ENCODE peak calls at places on chromosomes 11 and 22, in eight cellular contexts. R is ecto neural progenitor cell, D is RPMI7951, K is ACHN, U is ureter, F is HEK293T, Q is nephron progenitor cell, Y is HuH-7. W is an unnamed sample.

GRCh38 chr22:20390394-20390907 is 3.5 kb upstream of the ZNF74 start:
- DNase-seq in Y (no peak), R (no peak), Q (no peak), K (no peak), U (peak; percentile 37), F (no peak), D (no peak), W (no peak)

GRCh38 chr22:40418366-40419201 is 48.2 kb downstream of the SGSM3 start:
- DNase-seq in U (no peak), Y (no peak), F (no peak), Q (peak; percentile 32), K (no peak), D (no peak), R (no peak), W (no peak)

GRCh38 chr11:69962152-69962551 is 116.0 kb upstream of the ANO1 start:
- DNase-seq in U (no peak), Q (no peak), K (no peak), Y (no peak), R (no peak), D (peak; percentile 93), F (no peak), W (peak; percentile 57)

GRCh38 chr11:8809185-8809584 is 101.8 kb upstream of the AKIP1 start:
- DNase-seq in D (peak; percentile 62), R (no peak), U (no peak), K (no peak), Y (no peak), Q (no peak), F (no peak), W (no peak)

GRCh38 chr11:35138949-35139881 is at the start of gene CD44:
- DNase-seq in Q (peak; percentile 42), R (peak; percentile 67), Y (no peak), D (peak; percentile 94), K (peak; percentile 86), U (peak; percentile 80), F (no peak), W (peak; percentile 66)

GRCh38 chr11:64339754-64340408 is at the start of gene CCDC88B:
- DNase-seq in F (no peak), D (no peak), U (peak; percentile 79), K (no peak), Q (no peak), Y (no peak), R (no peak), W (peak; percentile 66)

GRCh38 chr11:124884869-124885479 is 12.7 kb downstream of the ROBO4 start:
- DNase-seq in R (no peak), F (no peak), U (no peak), D (no peak), K (no peak), Q (no peak), Y (no peak), W (no peak)

GRCh38 chr22:46638601-46639431 is 18.6 kb downstream of the GRAMD4 start:
- DNase-seq in D (no peak), Q (no peak), K (no peak), Y (peak; percentile 71), U (no peak), F (no peak), R (no peak), W (peak; percentile 65)

GRCh38 chr22:32823024-32823730 is 21.7 kb downstream of the TIMP3 start:
- DNase-seq in U (no peak), R (peak; percentile 66), Q (peak; percentile 54), K (peak; percentile 32), D (no peak), F (peak; percentile 70), Y (peak; percentile 59), W (peak; percentile 53)

GRCh38 chr11:64787526-64788320 is 9.4 kb upstream of the SF1 start:
- DNase-seq in R (peak; percentile 50), U (peak; percentile 69), K (peak; percentile 57), D (peak; percentile 35), Y (peak; percentile 76), Q (peak; percentile 76), F (peak; percentile 75), W (peak; percentile 78)

GRCh38 chr11:79232346-79232745 is 208.5 kb downstream of the TENM4 start:
- DNase-seq in K (no peak), F (no peak), D (peak; percentile 58), Y (no peak), R (no peak), Q (no peak), U (no peak), W (no peak)

GRCh38 chr11:6646631-6647281 is 8.9 kb downstream of the DCHS1 start:
- DNase-seq in K (no peak), R (no peak), U (no peak), D (peak; percentile 81), Q (peak; percentile 41), Y (no peak), F (no peak), W (no peak)

GRCh38 chr22:17910561-17911311 is 113.6 kb downstream of the MICAL3 start:
- DNase-seq in U (peak; percentile 64), R (peak; percentile 72), Y (no peak), F (peak; percentile 61), K (peak; percentile 76), D (peak; percentile 86), Q (peak; percentile 57), W (no peak)

GRCh38 chr22:46843691-46844297 is 81.3 kb downstream of the TBC1D22A start:
- DNase-seq in K (no peak), Y (no peak), U (no peak), Q (no peak), D (peak; percentile 53), R (no peak), F (no peak), W (no peak)

GRCh38 chr22:45548991-45549736 is 46.5 kb downstream of the FBLN1 start:
- DNase-seq in R (no peak), F (no peak), U (peak; percentile 87), D (peak; percentile 79), Q (no peak), Y (no peak), K (no peak), W (peak; percentile 46)

GRCh38 chr22:32587449-32587848 is 112.8 kb downstream of the FBXO7 start:
- DNase-seq in U (peak; percentile 48), F (no peak), Q (no peak), R (no peak), D (no peak), K (no peak), Y (no peak), W (no peak)

GRCh38 chr11:69062169-69062855 is 13.6 kb downstream of the TPCN2 start:
- DNase-seq in D (no peak), Y (no peak), Q (no peak), K (no peak), F (no peak), R (no peak), U (no peak), W (no peak)

GRCh38 chr11:62804310-62805043 is 763 bp downstream of the NXF1 start:
- DNase-seq in D (peak; percentile 41), U (no peak), K (peak; percentile 26), Y (no peak), R (no peak), Q (no peak), F (no peak), W (peak; percentile 26)

GRCh38 chr11:6129011-6129410 is 21.5 kb downstream of the OR56B4 start:
- DNase-seq in Y (no peak), F (no peak), K (no peak), D (no peak), Q (no peak), U (no peak), R (no peak), W (no peak)

GRCh38 chr11:40401132-40401853 is 1058.2 kb downstream of the LRRC4C start:
- DNase-seq in Q (no peak), D (no peak), Y (no peak), F (no peak), U (no peak), K (no peak), R (no peak), W (no peak)

GRCh38 chr11:36033082-36033751 is 89.4 kb downstream of the LDLRAD3 start:
- DNase-seq in Y (no peak), U (no peak), F (no peak), K (no peak), D (no peak), R (no peak), Q (no peak), W (no peak)

GRCh38 chr22:29700949-29701927 is 18.6 kb upstream of the CABP7 start:
- DNase-seq in F (peak; percentile 54), Y (no peak), R (no peak), D (no peak), U (no peak), K (peak; percentile 70), Q (no peak), W (no peak)

GRCh38 chr11:124277809-124278208 is 21.6 kb downstream of the OR8G5 start:
- DNase-seq in D (peak; percentile 9), F (no peak), K (no peak), Y (no peak), Q (no peak), U (no peak), R (peak; percentile 45), W (no peak)

GRCh38 chr22:22210889-22211833 is 33.4 kb upstream of the VPREB1 start:
- DNase-seq in F (no peak), U (no peak), K (no peak), Q (no peak), Y (no peak), D (no peak), R (no peak), W (no peak)

GRCh38 chr11:11318479-11318878 is 34.6 kb downstream of the CSNK2A3 start:
- DNase-seq in R (no peak), F (no peak), D (no peak), Y (no peak), U (no peak), Q (no peak), K (no peak), W (no peak)

GRCh38 chr11:123853038-123853437 is 32.4 kb downstream of the TMEM225 start:
- DNase-seq in U (no peak), F (no peak), R (no peak), K (no peak), D (no peak), Q (no peak), Y (no peak), W (no peak)

GRCh38 chr22:31343235-31344191 is 2.6 kb downstream of the PATZ1 start:
- DNase-seq in K (no peak), U (peak; percentile 90), Y (no peak), D (no peak), R (peak; percentile 84), F (no peak), Q (peak; percentile 63), W (peak; percentile 93)

GRCh38 chr11:2862950-2863618 is 22.5 kb downstream of the CDKN1C start:
- DNase-seq in F (no peak), D (no peak), K (no peak), Y (no peak), U (no peak), Q (no peak), R (no peak), W (no peak)

W was measured in stomach.